ENCODE peak calls at places on chromosomes 12 and 14, in five cellular contexts. One of them, this sample, is unnamed. For H4K20me1, the result is how much of the 10 kb centered on the place peaks cover.

GRCh38 chr14:72236629-72237028 is 304.4 kb downstream of the RGS6 start:
- DNase-seq in GM23338: peak
- DNase-seq in osteoblast: no peak
- DNase-seq in fibroblast of lung: no peak
- DNase-seq in Karpas-422: no peak
- DNase-seq in this sample: no peak

GRCh38 chr12:101107032-101107763 is 102.8 kb downstream of the SLC5A8 start:
- DNase-seq in GM23338: no peak
- DNase-seq in osteoblast: no peak
- DNase-seq in fibroblast of lung: no peak
- DNase-seq in Karpas-422: no peak
- DNase-seq in this sample: no peak

GRCh38 chr12:67927231-67927630 is 62.0 kb upstream of the IFNG-AS1 start:
- DNase-seq in GM23338: no peak
- DNase-seq in osteoblast: no peak
- DNase-seq in fibroblast of lung: no peak
- DNase-seq in Karpas-422: no peak
- DNase-seq in this sample: no peak

GRCh38 chr14:89899917-89900680 is 54.4 kb downstream of the EFCAB11 start:
- DNase-seq in GM23338: peak
- DNase-seq in osteoblast: peak
- DNase-seq in fibroblast of lung: no peak
- DNase-seq in Karpas-422: peak
- DNase-seq in this sample: peak

GRCh38 chr12:1608783-1609119 is 14.4 kb upstream of the FBXL14 start:
- DNase-seq in GM23338: no peak
- DNase-seq in osteoblast: no peak
- DNase-seq in fibroblast of lung: no peak
- DNase-seq in Karpas-422: peak
- DNase-seq in this sample: no peak

GRCh38 chr12:12025799-12026386 is 44.8 kb upstream of the BCL2L14 start:
- DNase-seq in GM23338: no peak
- DNase-seq in osteoblast: no peak
- DNase-seq in fibroblast of lung: no peak
- DNase-seq in Karpas-422: no peak
- DNase-seq in this sample: no peak

GRCh38 chr12:10358969-10359368 is 30.9 kb downstream of the KLRK1 start:
- DNase-seq in GM23338: no peak
- DNase-seq in osteoblast: no peak
- DNase-seq in fibroblast of lung: no peak
- DNase-seq in Karpas-422: no peak
- DNase-seq in this sample: no peak

GRCh38 chr12:27425306-27425705 is 21.2 kb upstream of the SMCO2 start:
- DNase-seq in GM23338: no peak
- DNase-seq in osteoblast: no peak
- DNase-seq in fibroblast of lung: no peak
- DNase-seq in Karpas-422: no peak
- DNase-seq in this sample: no peak

GRCh38 chr12:4270670-4271432 is 2.7 kb upstream of the CCND2 start:
- DNase-seq in GM23338: peak
- DNase-seq in osteoblast: no peak
- DNase-seq in fibroblast of lung: no peak
- DNase-seq in Karpas-422: peak
- DNase-seq in this sample: peak

GRCh38 chr14:65104791-65105190 is 2.5 kb upstream of the MAX start:
- DNase-seq in GM23338: no peak
- DNase-seq in osteoblast: no peak
- DNase-seq in fibroblast of lung: no peak
- DNase-seq in Karpas-422: no peak
- DNase-seq in this sample: no peak

GRCh38 chr12:96587691-96588090 is 98.3 kb downstream of the CFAP54 start:
- DNase-seq in GM23338: no peak
- DNase-seq in osteoblast: peak
- DNase-seq in fibroblast of lung: peak
- DNase-seq in Karpas-422: no peak
- DNase-seq in this sample: no peak

GRCh38 chr12:5945071-5946008 is at the start of gene ANO2:
- DNase-seq in GM23338: peak
- DNase-seq in osteoblast: no peak
- DNase-seq in fibroblast of lung: peak
- DNase-seq in Karpas-422: peak
- DNase-seq in this sample: peak

GRCh38 chr12:15714256-15714655 is 74.9 kb downstream of the EPS8 start:
- DNase-seq in GM23338: no peak
- DNase-seq in osteoblast: no peak
- DNase-seq in fibroblast of lung: no peak
- DNase-seq in Karpas-422: no peak
- DNase-seq in this sample: no peak

GRCh38 chr12:12561305-12562015 is 1.2 kb downstream of the DUSP16 start:
- DNase-seq in GM23338: peak
- DNase-seq in osteoblast: peak
- DNase-seq in fibroblast of lung: peak
- DNase-seq in Karpas-422: peak
- DNase-seq in this sample: peak

GRCh38 chr12:50742776-50743175 is 21.1 kb upstream of the ATF1 start:
- DNase-seq in GM23338: no peak
- DNase-seq in osteoblast: no peak
- DNase-seq in fibroblast of lung: no peak
- DNase-seq in Karpas-422: no peak
- DNase-seq in this sample: no peak

GRCh38 chr14:102221026-102221425 is 81.3 kb downstream of the WDR20 start:
- DNase-seq in GM23338: peak
- DNase-seq in osteoblast: peak
- DNase-seq in fibroblast of lung: peak
- DNase-seq in Karpas-422: no peak
- DNase-seq in this sample: no peak
- H4K20me1 ChIP-seq in GM23338: under half
- H4K20me1 ChIP-seq in osteoblast: under half
- H4K20me1 ChIP-seq in fibroblast of lung: under half
- H4K20me1 ChIP-seq in Karpas-422: half or more
- H4K20me1 ChIP-seq in this sample: under half

GRCh38 chr12:53754633-53755261 is 3.0 kb upstream of the CISTR start:
- DNase-seq in GM23338: no peak
- DNase-seq in osteoblast: no peak
- DNase-seq in fibroblast of lung: peak
- DNase-seq in Karpas-422: no peak
- DNase-seq in this sample: no peak
- H3K4me2 ChIP-seq in GM23338: peak
- H3K4me2 ChIP-seq in osteoblast: no peak
- H3K4me2 ChIP-seq in fibroblast of lung: peak
- H3K4me2 ChIP-seq in Karpas-422: peak
- H3K4me2 ChIP-seq in this sample: peak

GRCh38 chr14:68890173-68890931 is 88.8 kb downstream of the ACTN1 start:
- DNase-seq in GM23338: no peak
- DNase-seq in osteoblast: peak
- DNase-seq in fibroblast of lung: no peak
- DNase-seq in Karpas-422: no peak
- DNase-seq in this sample: no peak
- H2AFZ ChIP-seq in GM23338: no peak
- H2AFZ ChIP-seq in osteoblast: no peak
- H2AFZ ChIP-seq in fibroblast of lung: no peak
- H2AFZ ChIP-seq in Karpas-422: no peak
- H2AFZ ChIP-seq in this sample: no peak

GRCh38 chr14:105049753-105050550 is 15.3 kb downstream of the GPR132 start:
- DNase-seq in GM23338: no peak
- DNase-seq in osteoblast: peak
- DNase-seq in fibroblast of lung: no peak
- DNase-seq in Karpas-422: no peak
- DNase-seq in this sample: no peak
- H4K20me1 ChIP-seq in GM23338: under half
- H4K20me1 ChIP-seq in osteoblast: under half
- H4K20me1 ChIP-seq in fibroblast of lung: under half
- H4K20me1 ChIP-seq in Karpas-422: under half
- H4K20me1 ChIP-seq in this sample: under half

DNA sequence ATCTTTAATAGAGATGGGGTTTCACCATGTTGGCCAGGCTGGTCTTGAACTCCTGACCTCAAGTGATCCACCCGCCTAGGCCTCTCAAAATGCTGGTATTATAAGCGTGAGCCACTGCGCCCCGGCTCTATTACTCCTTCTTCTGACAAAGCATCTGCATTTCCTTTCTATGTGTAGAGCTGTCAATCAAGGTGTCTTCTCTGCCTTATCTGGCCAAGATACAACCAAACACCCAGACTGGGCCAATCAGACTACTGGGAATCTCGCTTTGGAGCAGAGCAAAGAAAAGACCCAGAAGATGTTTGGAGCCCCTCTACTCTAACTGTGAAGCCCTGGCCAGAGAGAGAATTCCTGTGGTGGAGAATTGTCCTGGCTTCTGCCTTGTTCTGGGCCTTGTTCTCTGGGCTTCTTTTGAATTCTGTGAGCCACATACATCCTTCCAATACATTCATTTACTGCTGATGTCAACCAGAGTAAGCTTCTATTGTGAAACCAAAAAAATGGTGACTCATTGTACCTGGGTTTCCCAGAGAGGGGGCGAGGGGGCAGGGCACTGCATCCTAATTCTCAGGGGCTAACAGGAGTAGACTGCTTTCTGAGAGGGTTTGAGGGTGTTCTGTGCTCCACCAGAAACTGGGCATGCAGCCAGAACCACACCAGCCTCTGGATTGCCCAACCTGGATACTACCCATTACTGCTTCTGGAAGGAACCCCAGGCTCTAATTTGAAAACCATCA is 18.8 kb upstream of the FLVCR2 start:
- DNase-seq in GM23338: no peak
- DNase-seq in osteoblast: no peak
- DNase-seq in fibroblast of lung: peak
- DNase-seq in Karpas-422: no peak
- DNase-seq in this sample: no peak
- H3K4me2 ChIP-seq in GM23338: no peak
- H3K4me2 ChIP-seq in osteoblast: no peak
- H3K4me2 ChIP-seq in fibroblast of lung: no peak
- H3K4me2 ChIP-seq in Karpas-422: no peak
- H3K4me2 ChIP-seq in this sample: no peak

GRCh38 chr14:94542111-94542810 is 19.0 kb upstream of the SERPINA4 start:
- DNase-seq in GM23338: no peak
- DNase-seq in osteoblast: peak
- DNase-seq in fibroblast of lung: peak
- DNase-seq in Karpas-422: no peak
- DNase-seq in this sample: no peak

GRCh38 chr14:94544726-94545125 is 16.5 kb upstream of the SERPINA4 start:
- DNase-seq in GM23338: peak
- DNase-seq in osteoblast: no peak
- DNase-seq in fibroblast of lung: no peak
- DNase-seq in Karpas-422: no peak
- DNase-seq in this sample: no peak

GRCh38 chr14:94541234-94541975 is 19.8 kb upstream of the SERPINA4 start:
- DNase-seq in GM23338: no peak
- DNase-seq in osteoblast: no peak
- DNase-seq in fibroblast of lung: no peak
- DNase-seq in Karpas-422: no peak
- DNase-seq in this sample: no peak

GRCh38 chr14:94543450-94544123 is 17.7 kb upstream of the SERPINA4 start:
- DNase-seq in GM23338: peak
- DNase-seq in osteoblast: peak
- DNase-seq in fibroblast of lung: no peak
- DNase-seq in Karpas-422: no peak
- DNase-seq in this sample: peak

DNA sequence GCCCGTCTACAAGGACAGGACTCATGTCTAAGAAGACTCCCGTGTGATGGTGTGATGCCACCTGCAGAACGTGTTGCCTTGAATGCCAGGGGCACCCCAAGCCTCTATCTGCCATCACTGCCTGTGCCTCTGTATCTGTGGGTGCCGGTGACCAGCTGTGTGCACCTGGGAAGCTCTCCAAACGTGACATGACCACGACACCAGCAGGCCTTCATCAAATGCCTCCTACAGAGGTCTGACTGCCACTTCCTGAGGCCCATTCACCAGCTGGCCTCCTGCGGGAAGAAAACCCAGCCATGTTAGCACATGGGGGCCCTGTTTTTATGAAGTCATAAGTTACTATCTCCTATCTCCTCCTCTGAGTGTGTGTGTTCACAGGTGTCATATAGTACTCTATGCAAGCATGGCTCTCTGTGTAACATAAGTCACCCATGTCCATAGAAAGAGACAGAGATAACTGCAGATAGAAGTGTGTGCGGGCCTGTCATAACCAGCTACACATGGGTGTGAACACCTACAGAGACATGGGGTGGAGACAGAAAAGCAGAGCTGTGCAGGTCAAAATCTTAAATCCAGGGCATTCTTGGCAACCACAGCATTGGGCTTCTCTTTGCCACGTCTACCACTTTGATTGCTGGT is 18.3 kb upstream of the SERPINA4 start:
- DNase-seq in GM23338: no peak
- DNase-seq in osteoblast: no peak
- DNase-seq in fibroblast of lung: no peak
- DNase-seq in Karpas-422: no peak
- DNase-seq in this sample: no peak
- H2AFZ ChIP-seq in GM23338: no peak
- H2AFZ ChIP-seq in osteoblast: peak
- H2AFZ ChIP-seq in fibroblast of lung: no peak
- H2AFZ ChIP-seq in Karpas-422: no peak
- H2AFZ ChIP-seq in this sample: no peak

This sample was measured in neural progenitor cell.